ENCODE peak calls at places on chromosome 18, in four cellular contexts. One of them, this sample, is unnamed. For H3K36me3 and H3K9me3, the result is how much of the 10 kb centered on the place peaks cover.

GRCh38 chr18:12679183-12679786 is 21.4 kb upstream of the SPIRE1 start:
- DNase-seq in adrenal gland: peak
- DNase-seq in DND-41: peak
- DNase-seq in tibial artery: peak
- DNase-seq in this sample: peak

GRCh38 chr18:12236934-12237832 is 17.0 kb upstream of the CIDEA start:
- DNase-seq in adrenal gland: peak
- DNase-seq in DND-41: peak
- DNase-seq in tibial artery: peak
- DNase-seq in this sample: peak

GRCh38 chr18:12085136-12085535 is 8.5 kb upstream of the ANKRD62 start:
- DNase-seq in adrenal gland: no peak
- DNase-seq in DND-41: no peak
- DNase-seq in tibial artery: no peak
- DNase-seq in this sample: no peak

GRCh38 chr18:3653263-3653858 is 203.4 kb downstream of the TGIF1 start:
- DNase-seq in adrenal gland: no peak
- DNase-seq in DND-41: no peak
- DNase-seq in tibial artery: no peak
- DNase-seq in this sample: no peak

GRCh38 chr18:66792466-66792865 is 188.6 kb upstream of the CDH19 start:
- DNase-seq in adrenal gland: no peak
- DNase-seq in DND-41: no peak
- DNase-seq in tibial artery: no peak
- DNase-seq in this sample: no peak

GRCh38 chr18:61173579-61173978 is 159.7 kb upstream of the CDH20 start:
- DNase-seq in adrenal gland: no peak
- DNase-seq in DND-41: no peak
- DNase-seq in tibial artery: no peak
- DNase-seq in this sample: no peak

GRCh38 chr18:68757121-68757520 is 40.8 kb upstream of the CCDC102B start:
- DNase-seq in adrenal gland: no peak
- DNase-seq in DND-41: no peak
- DNase-seq in tibial artery: no peak
- DNase-seq in this sample: no peak

GRCh38 chr18:12455511-12455910 is 47.8 kb downstream of the PRELID3A start:
- DNase-seq in adrenal gland: peak
- DNase-seq in DND-41: no peak
- DNase-seq in tibial artery: no peak
- DNase-seq in this sample: no peak

GRCh38 chr18:27785815-27786537 is 391.0 kb downstream of the CDH2 start:
- DNase-seq in adrenal gland: no peak
- DNase-seq in DND-41: no peak
- DNase-seq in tibial artery: no peak
- DNase-seq in this sample: no peak

GRCh38 chr18:23133860-23134779 is 1.2 kb upstream of the CABLES1 start:
- DNase-seq in adrenal gland: no peak
- DNase-seq in DND-41: no peak
- DNase-seq in tibial artery: no peak
- DNase-seq in this sample: no peak

GRCh38 chr18:51010218-51010617 is 19.8 kb upstream of the SMAD4 start:
- DNase-seq in adrenal gland: no peak
- DNase-seq in DND-41: no peak
- DNase-seq in tibial artery: no peak
- DNase-seq in this sample: no peak

GRCh38 chr18:74963820-74964446 is 245.0 kb downstream of the PTGR3 start:
- DNase-seq in adrenal gland: peak
- DNase-seq in DND-41: no peak
- DNase-seq in tibial artery: no peak
- DNase-seq in this sample: no peak

GRCh38 chr18:79934311-79935097 is 16.9 kb downstream of the SLC66A2 start:
- DNase-seq in adrenal gland: peak
- DNase-seq in DND-41: no peak
- DNase-seq in tibial artery: peak
- DNase-seq in this sample: peak

GRCh38 chr18:56330381-56331115 is 307.8 kb downstream of the TXNL1 start:
- DNase-seq in adrenal gland: no peak
- DNase-seq in DND-41: no peak
- DNase-seq in tibial artery: no peak
- DNase-seq in this sample: no peak

GRCh38 chr18:73240899-73241298 is 373.1 kb upstream of the NETO1 start:
- DNase-seq in adrenal gland: no peak
- DNase-seq in DND-41: no peak
- DNase-seq in tibial artery: no peak
- DNase-seq in this sample: no peak

GRCh38 chr18:79540914-79541301 is 138.7 kb upstream of the CTDP1 start:
- DNase-seq in adrenal gland: peak
- DNase-seq in DND-41: no peak
- DNase-seq in tibial artery: peak
- DNase-seq in this sample: no peak

GRCh38 chr18:37669991-37670534 is 104.5 kb upstream of the CELF4 start:
- DNase-seq in adrenal gland: no peak
- DNase-seq in DND-41: no peak
- DNase-seq in tibial artery: no peak
- DNase-seq in this sample: no peak

GRCh38 chr18:39788395-39788794 is 2166.6 kb upstream of the PIK3C3 start:
- DNase-seq in adrenal gland: no peak
- DNase-seq in DND-41: no peak
- DNase-seq in tibial artery: no peak
- DNase-seq in this sample: no peak

GRCh38 chr18:8516391-8517250 is 92.6 kb upstream of the RAB12 start:
- DNase-seq in adrenal gland: no peak
- DNase-seq in DND-41: no peak
- DNase-seq in tibial artery: no peak
- DNase-seq in this sample: no peak

GRCh38 chr18:38751897-38752296 is 1186.3 kb upstream of the CELF4 start:
- DNase-seq in adrenal gland: peak
- DNase-seq in DND-41: no peak
- DNase-seq in tibial artery: no peak
- DNase-seq in this sample: no peak

GRCh38 chr18:79484661-79485621 is 89.2 kb downstream of the NFATC1 start:
- DNase-seq in adrenal gland: no peak
- DNase-seq in DND-41: no peak
- DNase-seq in tibial artery: no peak
- DNase-seq in this sample: peak

GRCh38 chr18:22309191-22309590 is 108.5 kb downstream of the CTAGE1 start:
- DNase-seq in adrenal gland: no peak
- DNase-seq in DND-41: no peak
- DNase-seq in tibial artery: no peak
- DNase-seq in this sample: no peak

GRCh38 chr18:21196426-21196825 is 45.6 kb upstream of the GREB1L start:
- DNase-seq in adrenal gland: no peak
- DNase-seq in DND-41: no peak
- DNase-seq in tibial artery: no peak
- DNase-seq in this sample: no peak

GRCh38 chr18:21300616-21301200 is 58.7 kb downstream of the GREB1L start:
- DNase-seq in adrenal gland: no peak
- DNase-seq in DND-41: no peak
- DNase-seq in tibial artery: no peak
- DNase-seq in this sample: no peak

GRCh38 chr18:21100678-21101077 is 10.9 kb downstream of the ROCK1 start:
- DNase-seq in adrenal gland: no peak
- DNase-seq in DND-41: no peak
- DNase-seq in tibial artery: no peak
- DNase-seq in this sample: no peak

GRCh38 chr18:7317804-7318231 is 86.9 kb downstream of the LRRC30 start:
- DNase-seq in adrenal gland: no peak
- DNase-seq in DND-41: no peak
- DNase-seq in tibial artery: no peak
- DNase-seq in this sample: no peak

GRCh38 chr18:23077493-23078256 is 57.6 kb upstream of the CABLES1 start:
- DNase-seq in adrenal gland: no peak
- DNase-seq in DND-41: no peak
- DNase-seq in tibial artery: no peak
- DNase-seq in this sample: no peak

GRCh38 chr18:79182047-79182713 is 113.0 kb downstream of the ATP9B start:
- DNase-seq in adrenal gland: no peak
- DNase-seq in DND-41: no peak
- DNase-seq in tibial artery: no peak
- DNase-seq in this sample: no peak

GRCh38 chr18:67730884-67731283 is 214.4 kb upstream of the DSEL start:
- DNase-seq in adrenal gland: no peak
- DNase-seq in DND-41: no peak
- DNase-seq in tibial artery: no peak
- DNase-seq in this sample: no peak

DNA sequence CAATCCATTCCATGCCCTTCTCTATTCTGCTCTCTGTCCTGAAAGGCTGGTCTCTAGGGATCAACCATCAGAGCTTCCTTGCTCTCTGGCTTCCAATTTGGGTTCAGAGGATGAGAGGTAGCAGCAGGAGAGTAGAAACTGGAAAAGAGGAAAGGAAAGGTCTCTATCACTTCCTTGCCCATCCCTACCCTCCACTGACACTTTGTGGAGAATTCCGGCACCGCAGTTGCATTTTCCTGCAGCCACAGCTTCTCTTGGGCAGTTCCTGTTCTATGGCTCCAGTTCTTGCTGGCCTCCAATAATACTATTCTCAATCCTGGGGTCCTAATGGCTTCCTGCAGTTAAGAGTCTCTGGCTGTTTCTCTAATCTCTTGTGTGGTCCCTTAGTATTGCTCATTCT is 13.3 kb upstream of the IMPACT start:
- DNase-seq in adrenal gland: no peak
- DNase-seq in DND-41: no peak
- DNase-seq in tibial artery: no peak
- DNase-seq in this sample: no peak
- TF ChIP-seq CTCF in adrenal gland: no peak
- TF ChIP-seq CTCF in DND-41: no peak
- TF ChIP-seq CTCF in tibial artery: no peak
- TF ChIP-seq CTCF in this sample: no peak

GRCh38 chr18:59344990-59345389 is 14.1 kb downstream of the LMAN1 start:
- DNase-seq in adrenal gland: no peak
- DNase-seq in DND-41: no peak
- DNase-seq in tibial artery: no peak
- DNase-seq in this sample: no peak
- H3K36me3 ChIP-seq in adrenal gland: under half
- H3K36me3 ChIP-seq in DND-41: half or more
- H3K36me3 ChIP-seq in tibial artery: half or more
- H3K36me3 ChIP-seq in this sample: under half

GRCh38 chr18:404061-404460 is 96.4 kb downstream of the COLEC12 start:
- DNase-seq in adrenal gland: no peak
- DNase-seq in DND-41: no peak
- DNase-seq in tibial artery: no peak
- DNase-seq in this sample: no peak

GRCh38 chr18:407825-408224 is 92.7 kb downstream of the COLEC12 start:
- DNase-seq in adrenal gland: no peak
- DNase-seq in DND-41: no peak
- DNase-seq in tibial artery: no peak
- DNase-seq in this sample: no peak

GRCh38 chr18:407168-407567 is 93.3 kb downstream of the COLEC12 start:
- DNase-seq in adrenal gland: no peak
- DNase-seq in DND-41: no peak
- DNase-seq in tibial artery: no peak
- DNase-seq in this sample: no peak

GRCh38 chr18:408367-408766 is 92.1 kb downstream of the COLEC12 start:
- DNase-seq in adrenal gland: no peak
- DNase-seq in DND-41: no peak
- DNase-seq in tibial artery: no peak
- DNase-seq in this sample: no peak

DNA sequence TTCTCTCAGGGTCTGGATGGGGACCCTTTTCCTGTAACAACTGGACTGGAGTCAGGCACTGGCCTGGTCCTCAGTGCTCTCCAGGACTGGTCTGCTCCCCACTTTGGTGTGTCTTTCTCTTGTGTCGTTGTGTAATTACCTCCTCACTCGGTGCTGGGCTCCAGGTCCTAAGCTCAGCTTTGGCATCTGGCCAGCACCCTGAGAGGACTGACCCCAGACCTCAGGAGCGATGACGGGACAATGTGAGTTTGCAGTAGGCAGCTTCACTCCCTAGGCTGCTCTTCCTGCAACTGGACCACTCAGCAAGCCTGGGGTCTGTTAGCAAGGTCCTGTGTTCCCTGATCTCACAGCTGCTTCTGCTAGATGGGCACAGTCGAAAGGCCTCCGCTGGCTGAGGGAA is 93.8 kb downstream of the COLEC12 start:
- DNase-seq in adrenal gland: no peak
- DNase-seq in DND-41: no peak
- DNase-seq in tibial artery: no peak
- DNase-seq in this sample: no peak
- H3K9me3 ChIP-seq in adrenal gland: under half
- H3K9me3 ChIP-seq in DND-41: under half
- H3K9me3 ChIP-seq in tibial artery: under half
- H3K9me3 ChIP-seq in this sample: under half

GRCh38 chr18:70462078-70462439 is 173.2 kb downstream of the SOCS6 start:
- DNase-seq in adrenal gland: no peak
- DNase-seq in DND-41: no peak
- DNase-seq in tibial artery: no peak
- DNase-seq in this sample: no peak

GRCh38 chr18:70468861-70469570 is 180.2 kb downstream of the SOCS6 start:
- DNase-seq in adrenal gland: no peak
- DNase-seq in DND-41: no peak
- DNase-seq in tibial artery: no peak
- DNase-seq in this sample: no peak

GRCh38 chr18:70463085-70463484 is 174.2 kb downstream of the SOCS6 start:
- DNase-seq in adrenal gland: no peak
- DNase-seq in DND-41: no peak
- DNase-seq in tibial artery: no peak
- DNase-seq in this sample: no peak

GRCh38 chr18:70461323-70462077 is 172.7 kb downstream of the SOCS6 start:
- DNase-seq in adrenal gland: no peak
- DNase-seq in DND-41: no peak
- DNase-seq in tibial artery: no peak
- DNase-seq in this sample: no peak

GRCh38 chr18:70464343-70465114 is 175.7 kb downstream of the SOCS6 start:
- DNase-seq in adrenal gland: peak
- DNase-seq in DND-41: no peak
- DNase-seq in tibial artery: peak
- DNase-seq in this sample: peak
- TF ChIP-seq CTCF in adrenal gland: peak
- TF ChIP-seq CTCF in DND-41: no peak
- TF ChIP-seq CTCF in tibial artery: peak
- TF ChIP-seq CTCF in this sample: peak

GRCh38 chr18:32280188-32280783 is 90.4 kb downstream of the MEP1B start:
- DNase-seq in adrenal gland: no peak
- DNase-seq in DND-41: no peak
- DNase-seq in tibial artery: no peak
- DNase-seq in this sample: no peak
- H3K36me3 ChIP-seq in adrenal gland: under half
- H3K36me3 ChIP-seq in DND-41: under half
- H3K36me3 ChIP-seq in tibial artery: under half
- H3K36me3 ChIP-seq in this sample: under half

DNA sequence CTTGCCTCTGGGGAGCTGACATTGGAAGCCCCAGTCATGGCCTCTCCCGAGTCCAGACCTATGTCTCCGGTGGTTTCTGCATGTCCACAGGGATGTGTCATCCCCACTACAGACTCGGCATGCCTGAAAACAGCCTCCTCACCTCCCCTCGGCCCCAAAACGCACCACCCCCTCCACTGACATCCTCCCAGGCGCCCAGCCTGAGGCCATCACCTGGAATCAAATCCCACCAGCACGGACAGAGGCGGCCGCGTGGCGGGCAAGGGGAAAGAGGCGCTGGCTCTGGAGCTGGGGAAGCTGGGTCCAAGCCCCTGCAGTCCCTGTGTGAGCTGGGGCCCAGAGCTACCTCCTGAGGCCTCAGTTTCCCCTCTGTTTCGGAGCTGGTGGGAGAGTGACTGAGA is 69.9 kb upstream of the SMAD7 start:
- DNase-seq in adrenal gland: no peak
- DNase-seq in DND-41: no peak
- DNase-seq in tibial artery: no peak
- DNase-seq in this sample: no peak
- H3K9me3 ChIP-seq in adrenal gland: under half
- H3K9me3 ChIP-seq in DND-41: under half
- H3K9me3 ChIP-seq in tibial artery: under half
- H3K9me3 ChIP-seq in this sample: under half

GRCh38 chr18:9722691-9723090 is 14.6 kb downstream of the RAB31 start:
- DNase-seq in adrenal gland: no peak
- DNase-seq in DND-41: no peak
- DNase-seq in tibial artery: no peak
- DNase-seq in this sample: no peak
- TF ChIP-seq CTCF in adrenal gland: no peak
- TF ChIP-seq CTCF in DND-41: peak
- TF ChIP-seq CTCF in tibial artery: no peak
- TF ChIP-seq CTCF in this sample: no peak